ENCODE peak calls at places on chromosome 6, in five cellular contexts. W is H1, T is H9, Q is neuronal stem cell, F is IMR-90. I is an unnamed sample.

GRCh38 chr6:31692353-31692752 is 10.8 kb downstream of the ABHD16A start:
- DNase-seq in Q (no peak), F (no peak), W (no peak), T (no peak), I (no peak)

GRCh38 chr6:56539503-56540105 is 103.1 kb downstream of the DST start:
- DNase-seq in F (no peak), W (no peak), Q (no peak), T (no peak), I (no peak)

GRCh38 chr6:2695464-2696095 is 55.1 kb downstream of the MYLK4 start:
- DNase-seq in T (no peak), Q (no peak), F (peak), W (no peak), I (peak)

GRCh38 chr6:30206799-30207618 is 6.2 kb downstream of the TRIM26 start:
- DNase-seq in W (no peak), Q (no peak), F (peak), T (peak), I (peak)

GRCh38 chr6:144768676-144769599 is 483.8 kb downstream of the UTRN start:
- DNase-seq in F (no peak), W (no peak), T (no peak), Q (no peak), I (no peak)

GRCh38 chr6:87879144-87879861 is 168.3 kb upstream of the SPACA1 start:
- DNase-seq in W (no peak), F (no peak), Q (no peak), T (no peak), I (no peak)

GRCh38 chr6:41780623-41781301 is at the start of gene PRICKLE4:
- DNase-seq in W (no peak), Q (peak), T (no peak), F (no peak), I (peak)

GRCh38 chr6:30101423-30101938 is 11.4 kb downstream of the TRIM31 start:
- DNase-seq in Q (no peak), W (no peak), T (no peak), F (no peak), I (no peak)

GRCh38 chr6:43979525-43979924 is 147.7 kb downstream of the MRPL14 start:
- DNase-seq in T (no peak), F (no peak), Q (no peak), W (no peak), I (no peak)

GRCh38 chr6:130136803-130137202 is 85.9 kb downstream of the SAMD3 start:
- DNase-seq in W (no peak), T (no peak), Q (no peak), F (peak), I (no peak)

GRCh38 chr6:11194399-11195274 is 37.8 kb downstream of the NEDD9 start:
- DNase-seq in F (peak), T (no peak), Q (no peak), W (no peak), I (peak)

GRCh38 chr6:143621876-143622605 is 55.7 kb upstream of the PHACTR2 start:
- DNase-seq in W (no peak), T (no peak), F (peak), Q (no peak), I (no peak)
- H3K23ac ChIP-seq in W (no peak), T (no peak), F (peak), Q (no peak), I (no peak)

GRCh38 chr6:147372806-147373205 is 135.7 kb upstream of the SAMD5 start:
- DNase-seq in Q (no peak), W (no peak), T (no peak), F (no peak), I (no peak)
- H3K9ac ChIP-seq in Q (no peak), W (no peak), T (no peak), F (no peak), I (no peak)

GRCh38 chr6:111260570-111261298 is 173.4 kb downstream of the SLC16A10 start:
- DNase-seq in W (no peak), Q (no peak), T (no peak), F (peak), I (no peak)
- H2BK120ac ChIP-seq in W (no peak), Q (no peak), T (no peak), F (no peak), I (no peak)

GRCh38 chr6:101290346-101290745 is 103.2 kb upstream of the GRIK2 start:
- DNase-seq in T (no peak), Q (no peak), F (no peak), W (no peak), I (no peak)
- H3K23ac ChIP-seq in T (no peak), Q (no peak), F (no peak), W (no peak), I (no peak)

DNA sequence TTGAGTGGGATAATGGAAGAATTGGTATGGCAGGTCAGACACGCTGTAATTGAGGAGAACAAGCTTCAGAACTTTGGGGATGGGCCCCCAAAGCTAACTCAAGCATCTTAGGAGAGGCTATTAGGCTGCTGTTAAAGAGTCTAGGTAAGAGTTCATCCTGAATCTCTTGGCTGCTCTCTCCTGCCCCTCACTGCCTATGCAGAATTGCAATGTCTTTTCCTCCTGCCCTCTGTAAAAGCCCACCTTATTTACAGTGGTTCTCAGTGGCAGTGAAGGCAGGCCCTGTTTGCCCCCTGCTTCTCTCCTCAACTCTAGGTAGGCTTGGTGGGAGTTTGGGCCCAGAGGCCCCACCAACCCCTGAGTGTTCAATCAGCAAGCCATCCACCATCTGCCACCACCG is 55.0 kb downstream of the LYRM2 start:
- DNase-seq in W (no peak), Q (no peak), T (no peak), F (no peak), I (peak)
- H3K9ac ChIP-seq in W (no peak), Q (no peak), T (no peak), F (no peak), I (no peak)

DNA sequence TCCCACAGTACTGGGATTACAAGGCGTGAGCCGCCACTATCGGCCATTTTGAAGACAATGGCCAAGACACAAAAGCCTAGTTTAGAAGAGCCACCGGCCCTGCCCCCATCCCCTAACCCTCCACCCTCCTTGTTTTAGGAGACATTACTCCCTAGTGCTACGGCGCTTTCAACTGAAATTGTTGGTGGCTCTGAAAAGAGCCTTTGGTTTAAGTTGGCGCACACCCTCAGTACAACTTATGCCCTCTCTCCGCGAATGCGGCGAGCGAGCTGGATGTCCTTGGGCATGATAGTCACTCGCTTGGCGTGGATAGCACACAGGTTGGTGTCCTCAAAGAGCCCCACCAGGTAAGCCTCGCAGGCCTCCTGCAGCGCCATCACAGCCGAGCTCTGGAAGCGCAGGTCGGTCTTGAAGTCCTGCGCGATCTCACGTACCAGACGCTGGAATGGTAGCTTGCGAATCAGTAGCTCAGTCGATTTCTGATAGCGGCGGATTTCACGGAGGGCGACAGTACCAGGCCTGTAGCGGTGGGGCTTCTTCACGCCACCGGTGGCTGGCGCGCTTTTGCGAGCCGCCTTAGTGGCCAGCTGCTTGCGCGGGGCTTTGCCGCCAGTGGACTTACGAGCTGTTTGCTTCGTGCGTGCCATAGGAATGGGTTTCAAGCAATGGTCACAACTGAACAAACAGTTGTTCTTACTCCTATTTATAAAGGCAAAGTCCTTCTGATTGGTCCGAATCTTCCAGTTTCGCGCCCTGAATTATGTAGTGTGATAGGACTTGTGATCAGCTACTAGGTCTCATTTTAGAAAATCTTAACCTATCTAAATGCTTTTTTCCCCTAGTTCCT is 114.8 kb upstream of the BTN3A2 start:
- DNase-seq in F (peak), Q (peak), W (no peak), T (peak), I (peak)
- H2BK120ac ChIP-seq in F (peak), Q (no peak), W (no peak), T (no peak), I (no peak)